ENCODE peak calls at places on chromosomes 3 and 15, in six cellular contexts. One of them, this sample, is unnamed.

GRCh38 chr3:184912166-184912565 is 100.2 kb downstream of the VPS8 start:
- DNase-seq in NCI-H774: no peak
- DNase-seq in renal cortical epithelial cell: no peak
- DNase-seq in upper lobe of right lung: no peak
- DNase-seq in H7: no peak
- DNase-seq in AG08396: no peak
- DNase-seq in this sample: no peak

GRCh38 chr3:54547846-54548245 is 380.0 kb downstream of the LRTM1 start:
- DNase-seq in H7: no peak
- DNase-seq in renal cortical epithelial cell: no peak
- DNase-seq in AG08396: no peak
- DNase-seq in NCI-H774: no peak
- DNase-seq in upper lobe of right lung: no peak
- DNase-seq in this sample: no peak

GRCh38 chr15:78077053-78077859 is at the start of gene TBC1D2B:
- DNase-seq in H7: peak; percentile 97
- DNase-seq in renal cortical epithelial cell: no peak
- DNase-seq in NCI-H774: peak; percentile 50
- DNase-seq in AG08396: peak; percentile 80
- DNase-seq in upper lobe of right lung: peak; percentile 89
- DNase-seq in this sample: peak; percentile 72

GRCh38 chr3:135242285-135242684 is 447.2 kb downstream of the EPHB1 start:
- DNase-seq in renal cortical epithelial cell: no peak
- DNase-seq in upper lobe of right lung: no peak
- DNase-seq in AG08396: no peak
- DNase-seq in H7: no peak
- DNase-seq in NCI-H774: no peak
- DNase-seq in this sample: no peak

GRCh38 chr3:182303169-182303568 is 490.1 kb upstream of the ATP11B start:
- DNase-seq in H7: no peak
- DNase-seq in upper lobe of right lung: no peak
- DNase-seq in AG08396: no peak
- DNase-seq in NCI-H774: peak; percentile 27
- DNase-seq in renal cortical epithelial cell: no peak
- DNase-seq in this sample: no peak

GRCh38 chr3:112350181-112350825 is 17.3 kb downstream of the CD200 start:
- DNase-seq in upper lobe of right lung: no peak
- DNase-seq in H7: no peak
- DNase-seq in renal cortical epithelial cell: no peak
- DNase-seq in AG08396: no peak
- DNase-seq in NCI-H774: no peak
- DNase-seq in this sample: no peak

GRCh38 chr15:65058394-65059368 is 9.1 kb downstream of the RASL12 start:
- DNase-seq in renal cortical epithelial cell: no peak
- DNase-seq in AG08396: no peak
- DNase-seq in upper lobe of right lung: no peak
- DNase-seq in NCI-H774: no peak
- DNase-seq in H7: peak; percentile 14
- DNase-seq in this sample: no peak

GRCh38 chr3:23650371-23651140 is 155.2 kb upstream of the UBE2E1 start:
- DNase-seq in upper lobe of right lung: no peak
- DNase-seq in NCI-H774: no peak
- DNase-seq in AG08396: peak; percentile 62
- DNase-seq in H7: no peak
- DNase-seq in renal cortical epithelial cell: peak; percentile 77
- DNase-seq in this sample: no peak

GRCh38 chr15:80266745-80267144 is 14.7 kb upstream of the CTXND1 start:
- DNase-seq in NCI-H774: no peak
- DNase-seq in upper lobe of right lung: no peak
- DNase-seq in H7: no peak
- DNase-seq in AG08396: no peak
- DNase-seq in renal cortical epithelial cell: no peak
- DNase-seq in this sample: no peak

GRCh38 chr3:32089476-32089875 is 16.9 kb upstream of the GPD1L start:
- DNase-seq in renal cortical epithelial cell: peak; percentile 69
- DNase-seq in upper lobe of right lung: no peak
- DNase-seq in H7: no peak
- DNase-seq in AG08396: no peak
- DNase-seq in NCI-H774: no peak
- DNase-seq in this sample: no peak

GRCh38 chr3:73365756-73366397 is 258.9 kb downstream of the PDZRN3 start:
- DNase-seq in renal cortical epithelial cell: no peak
- DNase-seq in NCI-H774: no peak
- DNase-seq in upper lobe of right lung: no peak
- DNase-seq in H7: no peak
- DNase-seq in AG08396: peak; percentile 86
- DNase-seq in this sample: no peak

GRCh38 chr15:58454950-58455401 is 23.2 kb downstream of the LIPC start:
- DNase-seq in upper lobe of right lung: no peak
- DNase-seq in renal cortical epithelial cell: no peak
- DNase-seq in H7: no peak
- DNase-seq in NCI-H774: peak; percentile 54
- DNase-seq in AG08396: no peak
- DNase-seq in this sample: peak; percentile 73

GRCh38 chr3:17356581-17356980 is 385.9 kb downstream of the TBC1D5 start:
- DNase-seq in NCI-H774: no peak
- DNase-seq in upper lobe of right lung: no peak
- DNase-seq in renal cortical epithelial cell: peak; percentile 15
- DNase-seq in H7: no peak
- DNase-seq in AG08396: no peak
- DNase-seq in this sample: no peak

GRCh38 chr3:49799761-49800160 is at the start of gene CDHR4:
- DNase-seq in renal cortical epithelial cell: peak; percentile 82
- DNase-seq in AG08396: peak; percentile 92
- DNase-seq in NCI-H774: no peak
- DNase-seq in upper lobe of right lung: no peak
- DNase-seq in H7: peak; percentile 20
- DNase-seq in this sample: no peak

GRCh38 chr3:176514297-176514696 is 683.0 kb downstream of the TBL1XR1 start:
- DNase-seq in AG08396: peak; percentile 12
- DNase-seq in NCI-H774: no peak
- DNase-seq in renal cortical epithelial cell: no peak
- DNase-seq in H7: peak; percentile 18
- DNase-seq in upper lobe of right lung: no peak
- DNase-seq in this sample: no peak

GRCh38 chr3:141052570-141053069 is 1.5 kb downstream of the SPSB4 start:
- DNase-seq in NCI-H774: no peak
- DNase-seq in H7: peak; percentile 82
- DNase-seq in renal cortical epithelial cell: no peak
- DNase-seq in upper lobe of right lung: no peak
- DNase-seq in AG08396: no peak
- DNase-seq in this sample: no peak